ENCODE peak calls at places on chromosomes 4 and X, in six cellular contexts. One of them, this sample, is unnamed.

GRCh38 chr4:8435656-8436121 is 4.8 kb downstream of the ACOX3 start:
- DNase-seq in NCI-H524: no peak
- DNase-seq in WTC11: no peak
- DNase-seq in NCI-H226: no peak
- DNase-seq in SJSA1: no peak
- DNase-seq in activated CD4-positive, alpha-beta T cell treated with anti-CD3 and anti-CD28 coated beads for 48 hours: peak; percentile 56
- DNase-seq in this sample: no peak

GRCh38 chrX:70504772-70505450 is 60.3 kb downstream of the DLG3 start:
- DNase-seq in NCI-H524: no peak
- DNase-seq in WTC11: no peak
- DNase-seq in NCI-H226: no peak
- DNase-seq in SJSA1: no peak
- DNase-seq in activated CD4-positive, alpha-beta T cell treated with anti-CD3 and anti-CD28 coated beads for 48 hours: peak; percentile 37
- DNase-seq in this sample: no peak

GRCh38 chr4:39913466-39913865 is 64.2 kb downstream of the PDS5A start:
- DNase-seq in NCI-H524: no peak
- DNase-seq in WTC11: no peak
- DNase-seq in NCI-H226: no peak
- DNase-seq in SJSA1: no peak
- DNase-seq in activated CD4-positive, alpha-beta T cell treated with anti-CD3 and anti-CD28 coated beads for 48 hours: no peak
- DNase-seq in this sample: no peak

GRCh38 chr4:125739760-125740159 is 425.0 kb downstream of the FAT4 start:
- DNase-seq in NCI-H524: no peak
- DNase-seq in WTC11: no peak
- DNase-seq in NCI-H226: peak; percentile 11
- DNase-seq in SJSA1: no peak
- DNase-seq in activated CD4-positive, alpha-beta T cell treated with anti-CD3 and anti-CD28 coated beads for 48 hours: no peak
- DNase-seq in this sample: no peak

GRCh38 chr4:1221155-1221870 is 27.6 kb downstream of the CTBP1 start:
- DNase-seq in NCI-H524: no peak
- DNase-seq in WTC11: no peak
- DNase-seq in NCI-H226: no peak
- DNase-seq in SJSA1: no peak
- DNase-seq in activated CD4-positive, alpha-beta T cell treated with anti-CD3 and anti-CD28 coated beads for 48 hours: no peak
- DNase-seq in this sample: no peak

GRCh38 chr4:139734201-139734874 is 68.7 kb downstream of the MGST2 start:
- DNase-seq in NCI-H524: no peak
- DNase-seq in WTC11: no peak
- DNase-seq in NCI-H226: no peak
- DNase-seq in SJSA1: peak; percentile 63
- DNase-seq in activated CD4-positive, alpha-beta T cell treated with anti-CD3 and anti-CD28 coated beads for 48 hours: no peak
- DNase-seq in this sample: no peak

GRCh38 chr4:1777822-1778641 is 15.1 kb upstream of the FGFR3 start:
- DNase-seq in NCI-H524: peak; percentile 26
- DNase-seq in WTC11: peak; percentile 91
- DNase-seq in NCI-H226: peak; percentile 85
- DNase-seq in SJSA1: peak; percentile 25
- DNase-seq in activated CD4-positive, alpha-beta T cell treated with anti-CD3 and anti-CD28 coated beads for 48 hours: no peak
- DNase-seq in this sample: peak; percentile 51

GRCh38 chr4:75549019-75549418 is 6.8 kb upstream of the ODAPH start:
- DNase-seq in NCI-H524: no peak
- DNase-seq in WTC11: no peak
- DNase-seq in NCI-H226: no peak
- DNase-seq in SJSA1: no peak
- DNase-seq in activated CD4-positive, alpha-beta T cell treated with anti-CD3 and anti-CD28 coated beads for 48 hours: no peak
- DNase-seq in this sample: no peak

GRCh38 chr4:85953651-85954018 is 406.2 kb downstream of the MAPK10 start:
- DNase-seq in NCI-H524: no peak
- DNase-seq in WTC11: no peak
- DNase-seq in NCI-H226: peak; percentile 94
- DNase-seq in SJSA1: no peak
- DNase-seq in activated CD4-positive, alpha-beta T cell treated with anti-CD3 and anti-CD28 coated beads for 48 hours: no peak
- DNase-seq in this sample: no peak

GRCh38 chrX:107836958-107837357 is 11.3 kb downstream of the MID2 start:
- DNase-seq in NCI-H524: no peak
- DNase-seq in WTC11: no peak
- DNase-seq in NCI-H226: no peak
- DNase-seq in SJSA1: no peak
- DNase-seq in activated CD4-positive, alpha-beta T cell treated with anti-CD3 and anti-CD28 coated beads for 48 hours: no peak
- DNase-seq in this sample: no peak

GRCh38 chr4:1464581-1465171 is 58.4 kb upstream of the NKX1-1 start:
- DNase-seq in NCI-H524: no peak
- DNase-seq in WTC11: no peak
- DNase-seq in NCI-H226: no peak
- DNase-seq in SJSA1: no peak
- DNase-seq in activated CD4-positive, alpha-beta T cell treated with anti-CD3 and anti-CD28 coated beads for 48 hours: no peak
- DNase-seq in this sample: no peak

GRCh38 chr4:174848596-174848995 is 19.5 kb upstream of the GLRA3 start:
- DNase-seq in NCI-H524: no peak
- DNase-seq in WTC11: no peak
- DNase-seq in NCI-H226: no peak
- DNase-seq in SJSA1: no peak
- DNase-seq in activated CD4-positive, alpha-beta T cell treated with anti-CD3 and anti-CD28 coated beads for 48 hours: no peak
- DNase-seq in this sample: no peak

GRCh38 chr4:37991623-37992410 is 31.6 kb downstream of the PTTG2 start:
- DNase-seq in NCI-H524: no peak
- DNase-seq in WTC11: no peak
- DNase-seq in NCI-H226: no peak
- DNase-seq in SJSA1: no peak
- DNase-seq in activated CD4-positive, alpha-beta T cell treated with anti-CD3 and anti-CD28 coated beads for 48 hours: no peak
- DNase-seq in this sample: no peak

GRCh38 chrX:40945366-40945713 is 139.9 kb upstream of the USP9X start:
- DNase-seq in NCI-H524: peak; percentile 77
- DNase-seq in WTC11: no peak
- DNase-seq in NCI-H226: peak; percentile 30
- DNase-seq in SJSA1: no peak
- DNase-seq in activated CD4-positive, alpha-beta T cell treated with anti-CD3 and anti-CD28 coated beads for 48 hours: no peak
- DNase-seq in this sample: no peak

GRCh38 chrX:115665122-115665521 is 104.1 kb downstream of the PLS3 start:
- DNase-seq in NCI-H524: no peak
- DNase-seq in WTC11: no peak
- DNase-seq in NCI-H226: no peak
- DNase-seq in SJSA1: no peak
- DNase-seq in activated CD4-positive, alpha-beta T cell treated with anti-CD3 and anti-CD28 coated beads for 48 hours: no peak
- DNase-seq in this sample: no peak

GRCh38 chrX:136147320-136147901 is at the start of gene FHL1:
- DNase-seq in NCI-H524: peak; percentile 68
- DNase-seq in WTC11: peak; percentile 41
- DNase-seq in NCI-H226: no peak
- DNase-seq in SJSA1: peak; percentile 7
- DNase-seq in activated CD4-positive, alpha-beta T cell treated with anti-CD3 and anti-CD28 coated beads for 48 hours: peak; percentile 42
- DNase-seq in this sample: peak; percentile 75

GRCh38 chr4:17613761-17614415 is 553 bp upstream of the MED28 start:
- DNase-seq in NCI-H524: no peak
- DNase-seq in WTC11: no peak
- DNase-seq in NCI-H226: peak; percentile 38
- DNase-seq in SJSA1: peak; percentile 78
- DNase-seq in activated CD4-positive, alpha-beta T cell treated with anti-CD3 and anti-CD28 coated beads for 48 hours: no peak
- DNase-seq in this sample: peak; percentile 22

GRCh38 chr4:2757426-2757825 is 1.3 kb upstream of the TNIP2 start:
- DNase-seq in NCI-H524: no peak
- DNase-seq in WTC11: no peak
- DNase-seq in NCI-H226: no peak
- DNase-seq in SJSA1: no peak
- DNase-seq in activated CD4-positive, alpha-beta T cell treated with anti-CD3 and anti-CD28 coated beads for 48 hours: no peak
- DNase-seq in this sample: no peak

GRCh38 chr4:19239565-19239964 is 1012.1 kb upstream of the SLIT2 start:
- DNase-seq in NCI-H524: no peak
- DNase-seq in WTC11: no peak
- DNase-seq in NCI-H226: no peak
- DNase-seq in SJSA1: no peak
- DNase-seq in activated CD4-positive, alpha-beta T cell treated with anti-CD3 and anti-CD28 coated beads for 48 hours: no peak
- DNase-seq in this sample: no peak

GRCh38 chrX:48475774-48476577 is at the start of gene FTSJ1:
- DNase-seq in NCI-H524: peak; percentile 96
- DNase-seq in WTC11: peak; percentile 44
- DNase-seq in NCI-H226: peak; percentile 81
- DNase-seq in SJSA1: peak; percentile 84
- DNase-seq in activated CD4-positive, alpha-beta T cell treated with anti-CD3 and anti-CD28 coated beads for 48 hours: peak; percentile 89
- DNase-seq in this sample: peak; percentile 82

GRCh38 chrX:53281321-53281822 is at the start of gene IQSEC2:
- DNase-seq in NCI-H524: peak; percentile 75
- DNase-seq in WTC11: peak; percentile 61
- DNase-seq in NCI-H226: peak; percentile 73
- DNase-seq in SJSA1: peak; percentile 70
- DNase-seq in activated CD4-positive, alpha-beta T cell treated with anti-CD3 and anti-CD28 coated beads for 48 hours: no peak
- DNase-seq in this sample: no peak

GRCh38 chrX:13014111-13015094 is 30.0 kb downstream of the FAM9C start:
- DNase-seq in NCI-H524: peak; percentile 10
- DNase-seq in WTC11: no peak
- DNase-seq in NCI-H226: peak; percentile 29
- DNase-seq in SJSA1: peak; percentile 48
- DNase-seq in activated CD4-positive, alpha-beta T cell treated with anti-CD3 and anti-CD28 coated beads for 48 hours: no peak
- DNase-seq in this sample: no peak

GRCh38 chr4:182215171-182215570 is 28.0 kb upstream of the TENM3 start:
- DNase-seq in NCI-H524: no peak
- DNase-seq in WTC11: no peak
- DNase-seq in NCI-H226: no peak
- DNase-seq in SJSA1: no peak
- DNase-seq in activated CD4-positive, alpha-beta T cell treated with anti-CD3 and anti-CD28 coated beads for 48 hours: no peak
- DNase-seq in this sample: no peak